ENCODE peak calls at places on chromosome X, in six cellular contexts. One of them, this sample, is unnamed.

GRCh38 chrX:17046478-17047097 is 100.1 kb downstream of the REPS2 start:
- DNase-seq in spleen: no peak
- DNase-seq in EH: peak
- DNase-seq in head of caudate nucleus: peak
- DNase-seq in NCI-H1092: peak
- DNase-seq in NCI-H2171 treated with DMSO at 0.1 percent for 48 hours: peak
- DNase-seq in this sample: peak

GRCh38 chrX:6129195-6129594 is 99.5 kb downstream of the NLGN4X start:
- DNase-seq in NCI-H1092: no peak
- DNase-seq in spleen: no peak
- DNase-seq in NCI-H2171 treated with DMSO at 0.1 percent for 48 hours: no peak
- DNase-seq in head of caudate nucleus: no peak
- DNase-seq in EH: no peak
- DNase-seq in this sample: no peak

GRCh38 chrX:34656842-34657780 is at the start of gene TMEM47:
- DNase-seq in head of caudate nucleus: peak
- DNase-seq in EH: peak
- DNase-seq in NCI-H1092: peak
- DNase-seq in spleen: peak
- DNase-seq in NCI-H2171 treated with DMSO at 0.1 percent for 48 hours: peak
- DNase-seq in this sample: no peak

GRCh38 chrX:123086768-123087167 is 97.3 kb upstream of the GRIA3 start:
- DNase-seq in NCI-H2171 treated with DMSO at 0.1 percent for 48 hours: no peak
- DNase-seq in head of caudate nucleus: no peak
- DNase-seq in EH: no peak
- DNase-seq in spleen: no peak
- DNase-seq in NCI-H1092: no peak
- DNase-seq in this sample: no peak

GRCh38 chrX:155086202-155086840 is 15.0 kb downstream of the BRCC3 start:
- DNase-seq in spleen: peak
- DNase-seq in head of caudate nucleus: no peak
- DNase-seq in NCI-H2171 treated with DMSO at 0.1 percent for 48 hours: no peak
- DNase-seq in EH: peak
- DNase-seq in NCI-H1092: no peak
- DNase-seq in this sample: no peak

GRCh38 chrX:16711219-16712115 is 1.0 kb downstream of the CTPS2 start:
- DNase-seq in spleen: no peak
- DNase-seq in NCI-H1092: no peak
- DNase-seq in head of caudate nucleus: peak
- DNase-seq in EH: peak
- DNase-seq in NCI-H2171 treated with DMSO at 0.1 percent for 48 hours: peak
- DNase-seq in this sample: no peak

GRCh38 chrX:17547658-17548057 is 172.7 kb downstream of the NHS start:
- DNase-seq in head of caudate nucleus: no peak
- DNase-seq in EH: peak
- DNase-seq in NCI-H1092: no peak
- DNase-seq in NCI-H2171 treated with DMSO at 0.1 percent for 48 hours: no peak
- DNase-seq in spleen: no peak
- DNase-seq in this sample: no peak

GRCh38 chrX:115332832-115333231 is 43.3 kb downstream of the LUZP4 start:
- DNase-seq in NCI-H2171 treated with DMSO at 0.1 percent for 48 hours: no peak
- DNase-seq in EH: no peak
- DNase-seq in spleen: no peak
- DNase-seq in NCI-H1092: no peak
- DNase-seq in head of caudate nucleus: no peak
- DNase-seq in this sample: no peak

GRCh38 chrX:68163446-68163845 is 269.8 kb downstream of the OPHN1 start:
- DNase-seq in NCI-H2171 treated with DMSO at 0.1 percent for 48 hours: no peak
- DNase-seq in EH: peak
- DNase-seq in NCI-H1092: no peak
- DNase-seq in spleen: no peak
- DNase-seq in head of caudate nucleus: no peak
- DNase-seq in this sample: no peak

GRCh38 chrX:135931644-135932487 is 38.4 kb downstream of the SAGE1 start:
- DNase-seq in spleen: no peak
- DNase-seq in head of caudate nucleus: peak
- DNase-seq in EH: peak
- DNase-seq in NCI-H2171 treated with DMSO at 0.1 percent for 48 hours: peak
- DNase-seq in NCI-H1092: peak
- DNase-seq in this sample: peak

GRCh38 chrX:104854188-104854587 is 288.2 kb downstream of the IL1RAPL2 start:
- DNase-seq in NCI-H2171 treated with DMSO at 0.1 percent for 48 hours: no peak
- DNase-seq in head of caudate nucleus: no peak
- DNase-seq in NCI-H1092: no peak
- DNase-seq in EH: no peak
- DNase-seq in spleen: no peak
- DNase-seq in this sample: no peak

GRCh38 chrX:23737413-23737812 is 5.7 kb downstream of the ACOT9 start:
- DNase-seq in NCI-H2171 treated with DMSO at 0.1 percent for 48 hours: no peak
- DNase-seq in spleen: no peak
- DNase-seq in head of caudate nucleus: no peak
- DNase-seq in EH: peak
- DNase-seq in NCI-H1092: no peak
- DNase-seq in this sample: no peak

GRCh38 chrX:132266583-132267355 is 47.5 kb upstream of the RAP2C start:
- DNase-seq in EH: no peak
- DNase-seq in NCI-H1092: no peak
- DNase-seq in NCI-H2171 treated with DMSO at 0.1 percent for 48 hours: no peak
- DNase-seq in head of caudate nucleus: no peak
- DNase-seq in spleen: no peak
- DNase-seq in this sample: no peak

GRCh38 chrX:110407910-110408545 is 49.4 kb downstream of the RTL9 start:
- DNase-seq in head of caudate nucleus: peak
- DNase-seq in EH: peak
- DNase-seq in spleen: no peak
- DNase-seq in NCI-H2171 treated with DMSO at 0.1 percent for 48 hours: peak
- DNase-seq in NCI-H1092: peak
- DNase-seq in this sample: peak

GRCh38 chrX:72018277-72019112 is 107.8 kb downstream of the NHSL2 start:
- DNase-seq in spleen: peak
- DNase-seq in EH: peak
- DNase-seq in NCI-H2171 treated with DMSO at 0.1 percent for 48 hours: no peak
- DNase-seq in head of caudate nucleus: peak
- DNase-seq in NCI-H1092: peak
- DNase-seq in this sample: peak

GRCh38 chrX:68018248-68019203 is 414.8 kb downstream of the OPHN1 start:
- DNase-seq in head of caudate nucleus: no peak
- DNase-seq in NCI-H1092: peak
- DNase-seq in NCI-H2171 treated with DMSO at 0.1 percent for 48 hours: no peak
- DNase-seq in EH: peak
- DNase-seq in spleen: no peak
- DNase-seq in this sample: no peak

GRCh38 chrX:53445977-53446376 is 11.8 kb upstream of the HSD17B10 start:
- DNase-seq in head of caudate nucleus: no peak
- DNase-seq in NCI-H2171 treated with DMSO at 0.1 percent for 48 hours: peak
- DNase-seq in NCI-H1092: peak
- DNase-seq in EH: peak
- DNase-seq in spleen: no peak
- DNase-seq in this sample: peak

GRCh38 chrX:153582896-153583295 is 16.0 kb downstream of the CCNQ start:
- DNase-seq in NCI-H2171 treated with DMSO at 0.1 percent for 48 hours: peak
- DNase-seq in head of caudate nucleus: no peak
- DNase-seq in NCI-H1092: no peak
- DNase-seq in spleen: peak
- DNase-seq in EH: no peak
- DNase-seq in this sample: no peak

GRCh38 chrX:120672389-120672788 is 42.5 kb upstream of the C1GALT1C1 start:
- DNase-seq in spleen: no peak
- DNase-seq in head of caudate nucleus: no peak
- DNase-seq in NCI-H2171 treated with DMSO at 0.1 percent for 48 hours: no peak
- DNase-seq in EH: peak
- DNase-seq in NCI-H1092: no peak
- DNase-seq in this sample: no peak

GRCh38 chrX:270848-271367 is 10.3 kb upstream of the PLCXD1 start:
- DNase-seq in NCI-H2171 treated with DMSO at 0.1 percent for 48 hours: no peak
- DNase-seq in spleen: peak
- DNase-seq in head of caudate nucleus: no peak
- DNase-seq in EH: no peak
- DNase-seq in NCI-H1092: no peak
- DNase-seq in this sample: no peak

GRCh38 chrX:126489141-126489540 is 63.5 kb downstream of the DCAF12L1 start:
- DNase-seq in NCI-H2171 treated with DMSO at 0.1 percent for 48 hours: no peak
- DNase-seq in EH: no peak
- DNase-seq in spleen: no peak
- DNase-seq in head of caudate nucleus: no peak
- DNase-seq in NCI-H1092: no peak
- DNase-seq in this sample: no peak

GRCh38 chrX:124342174-124342867 is 4.0 kb upstream of the SH2D1A start:
- DNase-seq in spleen: no peak
- DNase-seq in head of caudate nucleus: no peak
- DNase-seq in NCI-H1092: no peak
- DNase-seq in NCI-H2171 treated with DMSO at 0.1 percent for 48 hours: no peak
- DNase-seq in EH: no peak
- DNase-seq in this sample: no peak

GRCh38 chrX:87580862-87581261 is 63.3 kb downstream of the KLHL4 start:
- DNase-seq in NCI-H1092: no peak
- DNase-seq in NCI-H2171 treated with DMSO at 0.1 percent for 48 hours: no peak
- DNase-seq in head of caudate nucleus: no peak
- DNase-seq in EH: no peak
- DNase-seq in spleen: no peak
- DNase-seq in this sample: no peak